ENCODE peak calls at places on chromosome X, in five cellular contexts. E, P, T, N and M are unnamed samples.

GRCh38 chrX:151393514-151393913 is 3.5 kb upstream of the VMA21 start:
- DNase-seq in E (no peak), P (no peak), T (no peak), N (no peak), M (no peak)

GRCh38 chrX:116872931-116873330 is 410.2 kb upstream of the CT83 start:
- DNase-seq in E (no peak), P (no peak), T (no peak), N (no peak), M (no peak)

GRCh38 chrX:155215443-155216178 is 649 bp upstream of the VBP1 start:
- DNase-seq in E (no peak), P (no peak), T (no peak), N (no peak), M (no peak)

GRCh38 chrX:13376857-13377441 is 57.1 kb upstream of the ATXN3L start:
- DNase-seq in E (peak; percentile 95), P (peak; percentile 98), T (peak; percentile 46), N (no peak), M (no peak)

GRCh38 chrX:41984628-41985027 is 61.3 kb upstream of the CASK start:
- DNase-seq in E (no peak), P (peak; percentile 10), T (peak; percentile 3), N (no peak), M (no peak)

GRCh38 chrX:17511556-17511955 is 136.6 kb downstream of the NHS start:
- DNase-seq in E (peak; percentile 42), P (no peak), T (no peak), N (no peak), M (no peak)

GRCh38 chrX:13901354-13901753 is 84.5 kb upstream of the GPM6B start:
- DNase-seq in E (no peak), P (no peak), T (no peak), N (peak; percentile 38), M (no peak)

GRCh38 chrX:41857670-41858069 is 65.7 kb downstream of the CASK start:
- DNase-seq in E (no peak), P (no peak), T (no peak), N (no peak), M (no peak)

GRCh38 chrX:79078114-79078513 is 66.4 kb upstream of the GPR174 start:
- DNase-seq in E (no peak), P (no peak), T (no peak), N (no peak), M (no peak)

GRCh38 chrX:100264200-100264599 is 145.9 kb downstream of the PCDH19 start:
- DNase-seq in E (no peak), P (no peak), T (no peak), N (no peak), M (no peak)

GRCh38 chrX:110287605-110288004 is 30.3 kb downstream of the AMMECR1 start:
- DNase-seq in E (peak; percentile 62), P (no peak), T (no peak), N (no peak), M (no peak)

GRCh38 chrX:110671068-110671803 is 124.4 kb downstream of the CHRDL1 start:
- DNase-seq in E (no peak), P (peak; percentile 42), T (no peak), N (no peak), M (no peak)

GRCh38 chrX:9566150-9566621 is 101.3 kb downstream of the TBL1X start:
- DNase-seq in E (peak; percentile 91), P (peak; percentile 88), T (peak; percentile 34), N (peak; percentile 46), M (peak; percentile 65)

GRCh38 chrX:135591871-135592270 is 71.4 kb downstream of the INTS6L start:
- DNase-seq in E (no peak), P (no peak), T (no peak), N (no peak), M (no peak)

GRCh38 chrX:7330971-7331746 is 183.2 kb upstream of the PUDP start:
- DNase-seq in E (peak; percentile 85), P (peak; percentile 89), T (no peak), N (peak; percentile 28), M (no peak)

GRCh38 chrX:39327255-39327654 is 526.0 kb downstream of the MID1IP1 start:
- DNase-seq in E (no peak), P (no peak), T (no peak), N (no peak), M (no peak)

GRCh38 chrX:68284281-68284904 is 148.9 kb downstream of the OPHN1 start:
- DNase-seq in E (no peak), P (no peak), T (no peak), N (no peak), M (no peak)

GRCh38 chrX:152900937-152901445 is 3.1 kb downstream of the ZNF185 start:
- DNase-seq in E (no peak), P (no peak), T (no peak), N (no peak), M (no peak)

GRCh38 chrX:11531226-11531625 is 134.5 kb downstream of the ARHGAP6 start:
- DNase-seq in E (peak; percentile 22), P (no peak), T (peak; percentile 4), N (no peak), M (no peak)

GRCh38 chrX:56563231-56564116 is at the start of gene UBQLN2:
- DNase-seq in E (peak; percentile 70), P (peak; percentile 66), T (peak; percentile 79), N (peak; percentile 74), M (peak; percentile 90)

GRCh38 chrX:68894513-68895338 is 65.9 kb downstream of the EFNB1 start:
- DNase-seq in E (peak; percentile 18), P (peak; percentile 63), T (peak; percentile 42), N (peak; percentile 69), M (peak; percentile 54)

GRCh38 chrX:30504309-30504708 is 73.3 kb downstream of the TASL start:
- DNase-seq in E (peak; percentile 41), P (peak; percentile 22), T (no peak), N (no peak), M (no peak)

GRCh38 chrX:118530537-118530936 is 34.9 kb downstream of the DOCK11 start:
- DNase-seq in E (peak; percentile 48), P (peak; percentile 21), T (no peak), N (no peak), M (no peak)

GRCh38 chrX:781216-782211 is 150.9 kb downstream of the SHOX start:
- DNase-seq in E (no peak), P (no peak), T (no peak), N (no peak), M (no peak)

GRCh38 chrX:1452497-1453389 is at the start of gene ASMTL:
- DNase-seq in E (peak; percentile 99), P (peak; percentile 89), T (peak; percentile 100), N (peak; percentile 99), M (peak; percentile 99)

GRCh38 chrX:24260827-24261550 is 52.9 kb downstream of the SUPT20HL2 start:
- DNase-seq in E (peak; percentile 47), P (peak; percentile 31), T (no peak), N (peak; percentile 19), M (no peak)

GRCh38 chrX:7147431-7147977 is at the start of gene STS:
- DNase-seq in E (peak; percentile 14), P (peak; percentile 10), T (peak; percentile 4), N (peak; percentile 12), M (peak; percentile 70)

GRCh38 chrX:37060999-37061398 is 52.8 kb downstream of the FAM47C start:
- DNase-seq in E (peak; percentile 41), P (peak; percentile 6), T (no peak), N (no peak), M (no peak)

DNA sequence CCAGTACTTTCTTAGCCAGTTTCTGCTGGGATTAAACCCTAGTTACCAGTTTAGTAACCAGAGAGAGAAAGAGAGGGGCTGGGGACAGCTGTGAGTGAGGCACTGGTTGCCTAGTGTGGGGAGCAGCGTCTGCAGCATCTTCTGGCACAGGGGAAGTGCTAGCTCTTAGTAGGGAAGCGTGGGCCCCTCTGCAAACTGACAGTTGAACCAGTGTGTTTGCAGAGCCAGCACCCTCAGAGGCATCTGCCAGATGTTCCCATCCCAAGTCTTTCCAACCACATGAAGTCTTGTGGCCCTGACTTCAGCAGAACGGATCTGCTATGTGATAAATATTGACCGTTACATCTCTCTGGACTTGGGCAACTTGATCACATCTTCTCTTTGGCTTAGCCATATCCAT is 15.0 kb downstream of the RBMX2 start:
- DNase-seq in E (no peak), P (no peak), T (no peak), N (no peak), M (no peak)
- H3K4me3 ChIP-seq in E (no peak overlapping the region), P (no peak overlapping the region), T (no peak overlapping the region), N (no peak overlapping the region), M (no peak overlapping the region)

DNA sequence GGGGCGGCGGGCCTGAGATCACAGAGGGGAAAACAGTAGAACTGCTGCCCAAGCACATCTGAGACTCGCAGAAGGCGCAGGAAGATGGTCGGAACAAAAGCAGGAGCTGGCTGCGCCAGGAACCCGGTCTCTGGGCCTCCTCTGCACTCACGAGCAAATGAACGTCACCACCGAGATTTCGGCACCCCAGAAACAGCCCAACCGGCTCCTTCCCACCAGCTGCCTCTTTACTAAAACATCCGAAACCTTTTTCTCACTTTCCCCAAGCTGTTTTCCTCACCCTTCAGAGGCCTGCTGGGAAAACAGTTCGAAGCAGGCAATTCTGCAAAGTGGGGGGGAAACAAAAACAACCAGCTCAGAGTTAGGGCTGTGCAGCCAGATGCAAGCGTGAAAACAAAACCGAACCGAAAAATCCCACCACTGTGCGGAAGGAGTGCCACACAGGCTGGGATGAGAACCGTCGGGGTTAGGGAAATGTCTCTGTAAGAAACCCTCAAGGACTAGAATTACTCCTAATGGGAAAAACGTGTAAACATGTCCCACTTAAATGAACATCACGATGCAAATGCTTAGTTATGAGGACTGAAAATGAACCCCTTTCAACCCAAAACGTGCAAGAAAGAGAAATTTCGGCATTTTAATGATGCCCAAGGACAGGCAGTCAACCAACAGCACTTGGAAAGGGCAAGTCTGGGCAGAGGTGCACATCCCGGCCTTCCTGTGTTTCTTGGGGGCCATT is 15.9 kb downstream of the DHRSX start:
- DNase-seq in E (peak; percentile 54), P (peak; percentile 38), T (no peak), N (no peak), M (no peak)
- H3K4me3 ChIP-seq in E (peak overlapping the region; percentile 8), P (peak overlapping the region; percentile 34), T (peak overlapping the region; percentile 11), N (peak overlapping the region; percentile 0), M (peak overlapping the region; percentile 28)

GRCh38 chrX:63784902-63785692 is at the start of gene ARHGEF9:
- DNase-seq in E (no peak), P (no peak), T (no peak), N (peak; percentile 5), M (peak; percentile 55)

GRCh38 chrX:63784346-63784901 is 590 bp downstream of the ARHGEF9 start:
- DNase-seq in E (no peak), P (no peak), T (no peak), N (no peak), M (no peak)
- H3K4me3 ChIP-seq in E (peak overlapping the region; percentile 18), P (no peak overlapping the region), T (peak overlapping the region; percentile 29), N (peak overlapping the region; percentile 48), M (peak overlapping the region; percentile 52)

GRCh38 chrX:3548743-3549441 is 164.6 kb downstream of the PRKX start:
- DNase-seq in E (peak; percentile 79), P (peak; percentile 62), T (peak; percentile 6), N (no peak), M (no peak)
- H3K4me3 ChIP-seq in E (peak overlapping the region; percentile 13), P (peak overlapping the region; percentile 56), T (no peak overlapping the region), N (no peak overlapping the region), M (peak overlapping the region; percentile 12)

GRCh38 chrX:48695524-48695875 is 1.0 kb upstream of the SUV39H1 start:
- DNase-seq in E (peak; percentile 28), P (peak; percentile 17), T (no peak), N (peak; percentile 22), M (no peak)
- H3K4me3 ChIP-seq in E (peak overlapping the region; percentile 64), P (peak overlapping the region; percentile 75), T (no peak overlapping the region), N (peak overlapping the region; percentile 61), M (peak overlapping the region; percentile 68)

GRCh38 chrX:18906286-18906685 is 77.6 kb downstream of the PHKA2 start:
- DNase-seq in E (no peak), P (no peak), T (no peak), N (no peak), M (no peak)
- H3K4me3 ChIP-seq in E (no peak overlapping the region), P (no peak overlapping the region), T (no peak overlapping the region), N (no peak overlapping the region), M (no peak overlapping the region)